ENCODE peak calls at places on chromosomes 3 and 15, in four cellular contexts. I, E, X and S are unnamed samples.

GRCh38 chr3:22962244-22962643 is 240.9 kb upstream of the UBE2E2 start:
- DNase-seq in I (no peak), X (no peak), E (no peak), S (no peak)

GRCh38 chr3:13272831-13273603 is 147.1 kb downstream of the NUP210 start:
- DNase-seq in I (no peak), X (no peak), E (no peak), S (no peak)

GRCh38 chr3:63724987-63725386 is 72.5 kb downstream of the SNTN start:
- DNase-seq in I (no peak), X (no peak), E (no peak), S (no peak)

GRCh38 chr15:43776718-43777292 is at the start of gene ELL3:
- DNase-seq in X (peak), E (peak), I (no peak), S (no peak)

GRCh38 chr3:105401691-105402149 is 35.0 kb downstream of the ALCAM start:
- DNase-seq in X (no peak), E (no peak), I (no peak), S (no peak)

GRCh38 chr3:109548192-109548938 is 211.0 kb upstream of the DPPA4 start:
- DNase-seq in E (no peak), X (no peak), I (no peak), S (no peak)

GRCh38 chr3:32106929-32107362 is 526 bp downstream of the GPD1L start:
- DNase-seq in X (no peak), E (no peak), I (no peak), S (no peak)

GRCh38 chr3:116863842-116864626 is 154.5 kb downstream of the TUSC7 start:
- DNase-seq in I (peak), E (peak), X (peak), S (peak)

GRCh38 chr3:100087203-100087602 is 27.1 kb downstream of the FILIP1L start:
- DNase-seq in I (peak), E (no peak), X (no peak), S (no peak)

GRCh38 chr3:128226794-128227399 is 73.6 kb downstream of the EEFSEC start:
- DNase-seq in X (peak), I (no peak), E (peak), S (peak)

GRCh38 chr3:172339892-172340291 is 108.4 kb downstream of the GHSR start:
- DNase-seq in I (no peak), X (no peak), E (no peak), S (no peak)

GRCh38 chr15:60152386-60152785 is 148.3 kb downstream of the FOXB1 start:
- DNase-seq in I (no peak), E (no peak), X (no peak), S (no peak)

GRCh38 chr15:68552773-68553172 is 26.0 kb upstream of the CORO2B start:
- DNase-seq in I (no peak), X (no peak), E (no peak), S (no peak)

GRCh38 chr3:23676093-23676492 is 129.7 kb upstream of the UBE2E1 start:
- DNase-seq in X (no peak), E (no peak), I (no peak), S (no peak)

GRCh38 chr15:89243046-89243690 is 611 bp upstream of the FANCI start:
- DNase-seq in X (no peak), I (no peak), E (no peak), S (no peak)

GRCh38 chr15:89328398-89329254 is 6.0 kb downstream of the POLG start:
- DNase-seq in I (no peak), E (no peak), X (no peak), S (no peak)

GRCh38 chr15:90902996-90903732 is at the start of gene MAN2A2:
- DNase-seq in X (peak), E (peak), I (no peak), S (no peak)

GRCh38 chr3:10688126-10688525 is 127.9 kb upstream of the SLC6A11 start:
- DNase-seq in E (no peak), I (no peak), X (no peak), S (no peak)

GRCh38 chr3:128432898-128433629 is 33.6 kb downstream of the DNAJB8 start:
- DNase-seq in E (peak), I (no peak), X (no peak), S (no peak)

GRCh38 chr15:101013151-101013550 is 94.0 kb downstream of the LRRK1 start:
- DNase-seq in E (no peak), I (no peak), X (no peak), S (no peak)

GRCh38 chr3:39280569-39280968 is 733 bp upstream of the CX3CR1 start:
- DNase-seq in E (no peak), I (no peak), X (no peak), S (no peak)

GRCh38 chr15:55407631-55407948 is 569 bp downstream of the CCPG1 start:
- DNase-seq in X (no peak), E (no peak), I (no peak), S (no peak)

GRCh38 chr3:13144163-13145023 is 71.2 kb upstream of the IQSEC1 start:
- DNase-seq in X (no peak), E (no peak), I (no peak), S (no peak)

GRCh38 chr3:72271215-72271614 is 486.3 kb upstream of the PROK2 start:
- DNase-seq in X (no peak), E (no peak), I (no peak), S (no peak)

GRCh38 chr3:186883686-186884058 is 41.2 kb downstream of the ADIPOQ start:
- DNase-seq in I (no peak), E (no peak), X (no peak), S (no peak)

GRCh38 chr3:191070201-191070600 is 128.8 kb upstream of the OSTN start:
- DNase-seq in I (no peak), E (no peak), X (no peak), S (no peak)

GRCh38 chr15:63519548-63520178 is 15.3 kb downstream of the USP3 start:
- DNase-seq in X (no peak), I (no peak), E (no peak), S (no peak)

GRCh38 chr15:87419341-87419740 is 837.2 kb downstream of the NTRK3 start:
- DNase-seq in E (no peak), I (no peak), X (no peak), S (no peak)

GRCh38 chr3:16936656-16937055 is 51.9 kb downstream of the PLCL2 start:
- DNase-seq in X (no peak), E (no peak), I (no peak), S (no peak)

GRCh38 chr3:54830658-54831057 is 97.2 kb downstream of the LRTM1 start:
- DNase-seq in I (no peak), X (peak), E (peak), S (peak)
- TF ChIP-seq HDAC6 in I (no peak), X (no peak), E (no peak), S (no peak)

DNA sequence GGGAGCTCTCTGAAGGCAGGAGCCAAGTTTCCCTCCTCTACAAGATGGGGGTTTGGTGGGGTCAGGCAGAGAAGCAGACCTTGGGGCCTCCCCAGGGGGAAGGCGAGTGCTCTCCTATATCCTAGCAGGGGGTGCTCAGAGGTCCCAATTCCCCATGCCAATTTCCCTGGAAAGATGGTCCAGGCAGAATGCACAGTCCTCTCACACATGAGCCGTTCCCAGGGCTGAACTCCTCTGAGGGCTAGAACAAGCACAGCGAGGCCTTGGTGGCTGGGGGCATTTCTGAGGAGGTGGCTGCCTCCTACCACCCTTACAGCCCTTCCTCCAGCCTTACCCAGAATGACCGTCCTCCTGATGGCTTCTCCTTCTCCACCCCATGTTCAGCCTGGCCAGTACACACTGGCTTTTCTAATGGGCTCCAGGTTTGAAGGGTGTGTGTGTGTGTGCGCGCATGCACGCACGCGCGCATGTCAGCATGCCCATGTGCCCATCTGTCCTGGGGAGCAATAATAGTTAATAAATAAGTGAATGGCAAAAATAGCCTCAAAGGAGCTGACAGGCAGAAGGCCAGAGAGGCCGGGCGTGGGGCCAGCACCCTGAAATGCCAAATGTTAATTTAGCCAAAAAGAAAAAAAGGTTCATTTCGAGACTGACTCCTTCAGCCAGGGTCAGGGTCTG is 24.4 kb downstream of the ADCY5 start:
- DNase-seq in I (no peak), E (no peak), X (no peak), S (no peak)
- TF ChIP-seq POLR2AphosphoS5 in I (no peak), E (no peak), X (no peak), S (no peak)

GRCh38 chr3:25018909-25019308 is 409.2 kb upstream of the RARB start:
- DNase-seq in I (no peak), E (no peak), X (no peak), S (no peak)

GRCh38 chr3:25027639-25028038 is 400.4 kb upstream of the RARB start:
- DNase-seq in E (no peak), I (no peak), X (no peak), S (no peak)

GRCh38 chr3:25019506-25019905 is 408.6 kb upstream of the RARB start:
- DNase-seq in X (no peak), E (no peak), I (no peak), S (no peak)

GRCh38 chr3:25021816-25022215 is 406.2 kb upstream of the RARB start:
- DNase-seq in X (peak), I (no peak), E (no peak), S (no peak)
- TF ChIP-seq TAF1 in X (no peak), I (no peak), E (no peak), S (no peak)

DNA sequence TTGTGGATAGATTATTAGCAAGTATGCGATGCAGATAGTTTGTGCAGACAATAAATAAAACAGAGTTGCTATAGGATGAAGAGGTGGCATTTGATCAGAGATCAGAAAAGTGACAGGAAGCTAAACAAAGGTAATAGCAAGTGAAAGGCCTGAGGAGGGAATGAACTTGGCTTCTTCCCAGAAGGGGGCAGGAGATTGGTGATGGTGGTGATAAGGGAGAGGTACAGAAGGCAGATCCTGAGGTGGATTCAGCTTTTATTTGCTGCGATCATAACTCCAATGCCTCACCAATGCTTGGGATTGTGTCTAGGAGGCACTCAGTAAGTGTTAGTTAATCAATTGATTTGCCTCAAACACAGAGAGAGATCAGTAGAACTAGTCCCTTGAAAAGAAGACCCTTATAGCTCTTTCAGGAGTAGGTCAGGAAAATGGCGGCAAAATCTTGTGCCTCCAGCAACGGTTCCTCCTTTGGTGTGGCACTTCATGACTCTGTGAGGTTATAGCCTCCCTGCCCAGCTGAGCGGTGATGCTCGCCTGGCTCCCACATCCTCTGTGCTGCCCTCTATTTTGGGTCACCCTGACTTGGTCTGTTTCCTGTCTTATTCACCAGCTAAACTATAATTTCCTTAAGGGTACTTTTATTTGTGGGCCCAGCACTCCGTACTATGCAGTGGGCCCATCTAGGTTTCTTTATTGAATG is 37.5 kb downstream of the TGFBR2 start:
- DNase-seq in X (no peak), E (no peak), I (no peak), S (no peak)
- TF ChIP-seq HDAC6 in X (no peak), E (no peak), I (no peak), S (no peak)

DNA sequence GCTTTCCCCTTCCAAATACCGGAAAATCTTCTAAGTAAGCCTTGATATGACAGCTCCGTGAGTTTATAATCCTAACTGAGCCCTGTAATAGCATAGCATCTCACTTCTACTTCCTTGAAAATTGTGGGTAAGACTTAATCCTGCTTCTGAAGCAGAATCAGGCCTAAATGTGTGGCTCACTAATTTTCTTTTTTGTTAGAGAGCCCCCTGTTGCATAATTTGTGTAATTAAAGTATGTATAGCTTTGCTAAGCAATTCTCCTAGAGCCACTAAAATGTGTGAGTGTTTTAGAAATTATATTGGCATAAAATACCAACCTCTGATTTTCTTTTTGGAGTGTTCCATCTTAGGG is 304.4 kb downstream of the FGF12 start:
- DNase-seq in E (no peak), I (no peak), X (no peak), S (no peak)
- TF ChIP-seq POLR2AphosphoS5 in E (no peak), I (no peak), X (no peak), S (no peak)